ENCODE peak calls at places on chromosome 15, in nine cellular contexts. K is coronary artery; C is lower leg skin; N is CD4-positive, CD25-positive, alpha-beta regulatory T cell; W is cardiac muscle cell; L is naive thymus-derived CD4-positive, alpha-beta T cell; O is GM23338; R is tibial artery; I is neural progenitor cell. S is an unnamed sample.

GRCh38 chr15:90667063-90667754 is 49.9 kb upstream of the BLM start:
- DNase-seq in I (no peak), L (no peak), R (peak), W (no peak), N (no peak), O (no peak), K (no peak), C (no peak), S (no peak)

GRCh38 chr15:40906101-40906946 is 12.1 kb downstream of the VPS18 start:
- DNase-seq in W (peak), I (peak), C (peak), N (peak), K (peak), O (peak), L (peak), R (peak), S (peak)

GRCh38 chr15:36887214-36888017 is 212.9 kb downstream of the MEIS2 start:
- DNase-seq in I (peak), O (peak), L (no peak), R (no peak), N (no peak), C (no peak), K (no peak), W (no peak), S (no peak)

GRCh38 chr15:101455291-101455916 is 34.1 kb downstream of the PCSK6 start:
- DNase-seq in K (peak), I (no peak), C (no peak), R (no peak), N (peak), L (no peak), O (no peak), W (no peak), S (no peak)

GRCh38 chr15:97014001-97014400 is 683.5 kb downstream of the NR2F2 start:
- DNase-seq in I (no peak), C (no peak), L (no peak), O (no peak), W (no peak), N (no peak), K (no peak), R (no peak), S (no peak)

GRCh38 chr15:33098082-33099058 is 96.1 kb downstream of the FMN1 start:
- DNase-seq in C (no peak), K (no peak), W (peak), L (no peak), R (no peak), N (no peak), O (no peak), I (no peak), S (no peak)

GRCh38 chr15:23645379-23646164 is 2.1 kb downstream of the MAGEL2 start:
- DNase-seq in I (peak), R (no peak), W (no peak), O (peak), N (no peak), K (no peak), L (no peak), C (no peak), S (peak)

GRCh38 chr15:47675735-47676134 is 41.6 kb upstream of the SEMA6D start:
- DNase-seq in W (no peak), I (peak), O (peak), C (no peak), R (no peak), L (no peak), K (no peak), N (no peak), S (no peak)

GRCh38 chr15:96466548-96466947 is 136.0 kb downstream of the NR2F2 start:
- DNase-seq in I (no peak), W (no peak), O (no peak), K (no peak), L (no peak), C (no peak), N (no peak), R (no peak), S (no peak)

GRCh38 chr15:83174891-83175290 is 32.7 kb downstream of the HDGFL3 start:
- DNase-seq in K (no peak), I (no peak), N (no peak), L (no peak), C (no peak), R (no peak), W (no peak), O (no peak), S (no peak)

GRCh38 chr15:52642386-52643361 is 36.5 kb downstream of the ATOSA start:
- DNase-seq in I (no peak), R (no peak), L (no peak), W (peak), O (no peak), K (no peak), C (no peak), N (no peak), S (no peak)

GRCh38 chr15:96334705-96335428 is 4.4 kb downstream of the NR2F2 start:
- DNase-seq in W (no peak), N (no peak), R (no peak), L (no peak), K (no peak), I (peak), O (peak), C (no peak), S (no peak)

GRCh38 chr15:31162721-31163510 is 61.4 kb upstream of the TRPM1 start:
- DNase-seq in W (no peak), C (no peak), R (no peak), I (no peak), N (no peak), L (no peak), O (no peak), K (no peak), S (no peak)

GRCh38 chr15:50837256-50837770 is 71.2 kb upstream of the AP4E1 start:
- DNase-seq in O (no peak), L (no peak), R (no peak), I (no peak), K (no peak), W (no peak), C (no peak), N (no peak), S (no peak)

GRCh38 chr15:60844431-60845174 is 365.7 kb upstream of the ICE2 start:
- DNase-seq in W (no peak), K (no peak), R (no peak), I (no peak), O (no peak), L (peak), N (peak), C (no peak), S (no peak)

GRCh38 chr15:92538115-92538514 is 117.5 kb downstream of the FAM174B start:
- DNase-seq in K (no peak), I (no peak), N (no peak), R (no peak), L (no peak), O (no peak), C (no peak), W (no peak), S (no peak)

GRCh38 chr15:68239025-68239424 is 9.5 kb upstream of the CLN6 start:
- DNase-seq in N (no peak), R (no peak), W (no peak), I (no peak), O (no peak), L (no peak), C (no peak), K (no peak), S (no peak)

GRCh38 chr15:81575436-81576123 is 201.6 kb upstream of the TMC3 start:
- DNase-seq in O (peak), N (no peak), R (no peak), W (peak), I (no peak), L (no peak), C (no peak), K (no peak), S (no peak)

GRCh38 chr15:61702224-61703120 is 357.8 kb downstream of the VPS13C start:
- DNase-seq in N (no peak), R (no peak), O (peak), I (peak), L (no peak), K (no peak), C (no peak), W (no peak), S (no peak)

GRCh38 chr15:43517354-43518072 is at the start of gene MAP1A:
- DNase-seq in I (peak), W (peak), R (peak), O (peak), K (peak), C (no peak), N (no peak), L (no peak), S (no peak)

GRCh38 chr15:48871536-48871935 is 6.4 kb upstream of the EID1 start:
- DNase-seq in R (no peak), O (no peak), W (peak), N (no peak), L (no peak), K (no peak), C (no peak), I (no peak), S (no peak)

GRCh38 chr15:26449296-26449695 is 323.6 kb downstream of the GABRB3 start:
- DNase-seq in R (no peak), C (no peak), O (peak), N (no peak), K (no peak), L (no peak), I (no peak), W (no peak), S (no peak)

GRCh38 chr15:77418341-77419049 is 1.4 kb downstream of the PEAK1 start:
- DNase-seq in R (no peak), O (no peak), C (no peak), W (peak), N (no peak), I (no peak), L (no peak), K (no peak), S (no peak)

GRCh38 chr15:68556139-68556990 is 22.4 kb upstream of the CORO2B start:
- DNase-seq in K (no peak), W (no peak), L (no peak), N (no peak), O (no peak), I (no peak), C (no peak), R (no peak), S (no peak)

GRCh38 chr15:78628227-78628626 is 7.4 kb upstream of the CHRNA3 start:
- DNase-seq in N (no peak), C (no peak), W (no peak), O (no peak), L (no peak), R (no peak), K (no peak), I (no peak), S (no peak)

GRCh38 chr15:83205725-83206324 is 1.8 kb downstream of the HDGFL3 start:
- DNase-seq in L (no peak), R (no peak), I (no peak), N (no peak), O (no peak), W (peak), K (no peak), C (no peak), S (no peak)

GRCh38 chr15:71397377-71397776 is 282.1 kb downstream of the THSD4 start:
- DNase-seq in R (no peak), K (no peak), C (no peak), L (no peak), O (no peak), W (peak), I (no peak), N (no peak), S (peak)

GRCh38 chr15:85582719-85583089 is 202.3 kb downstream of the AKAP13 start:
- DNase-seq in N (peak), O (no peak), L (peak), I (no peak), K (no peak), C (peak), R (peak), W (peak), S (no peak)

GRCh38 chr15:85580914-85581313 is 200.5 kb downstream of the AKAP13 start:
- DNase-seq in R (peak), I (no peak), K (no peak), N (peak), C (no peak), W (no peak), O (no peak), L (peak), S (peak)

GRCh38 chr15:85583404-85584390 is 203.3 kb downstream of the AKAP13 start:
- DNase-seq in I (peak), C (no peak), O (no peak), L (no peak), K (no peak), W (peak), R (no peak), N (peak), S (no peak)

GRCh38 chr15:85581495-85581894 is 201.1 kb downstream of the AKAP13 start:
- DNase-seq in I (no peak), R (peak), K (no peak), L (no peak), N (peak), O (no peak), C (peak), W (peak), S (peak)

DNA sequence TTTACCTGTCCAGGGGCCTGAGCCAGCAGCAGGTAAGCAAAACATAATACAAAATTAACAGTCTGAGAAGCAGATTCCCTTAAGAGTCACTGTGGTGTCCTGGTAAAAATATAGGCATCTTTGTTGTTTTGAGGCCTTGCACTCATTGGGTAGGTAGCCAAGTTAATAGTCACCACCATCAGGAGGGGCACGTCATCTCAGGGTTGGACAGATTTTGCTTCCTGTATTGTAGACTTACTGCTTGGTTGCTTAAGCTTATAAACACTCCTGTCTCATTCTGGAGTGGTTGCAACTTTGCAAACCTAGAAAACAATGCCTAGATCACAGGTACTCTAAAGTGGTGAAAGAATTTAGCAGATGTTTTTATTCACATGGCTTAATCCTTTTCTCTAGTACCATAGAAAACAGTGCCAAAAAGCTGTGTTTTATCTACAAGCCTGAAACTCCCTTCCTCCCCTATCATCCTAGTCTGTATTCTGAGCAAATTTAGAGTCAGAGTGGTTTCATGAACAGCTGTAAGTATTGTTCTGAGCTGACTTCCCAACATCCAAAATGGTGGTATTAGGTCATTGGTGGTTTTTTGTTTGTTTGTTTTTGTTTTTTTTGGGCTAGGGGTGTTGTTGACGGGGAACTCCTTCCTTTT is 201.8 kb downstream of the AKAP13 start:
- DNase-seq in O (no peak), N (peak), K (no peak), C (peak), R (peak), L (no peak), W (peak), I (no peak), S (no peak)
- H3K4me3 ChIP-seq in O (no peak), N (peak), K (peak), C (no peak), R (peak), L (peak), W (no peak), I (no peak), S (peak)

GRCh38 chr15:35485411-35485810 is 60.6 kb downstream of the DPH6 start:
- DNase-seq in N (no peak), W (no peak), O (no peak), R (no peak), L (no peak), K (no peak), C (no peak), I (no peak), S (no peak)
- H3K4me3 ChIP-seq in N (no peak), W (no peak), O (no peak), R (no peak), L (no peak), K (no peak), C (no peak), I (no peak), S (no peak)

DNA sequence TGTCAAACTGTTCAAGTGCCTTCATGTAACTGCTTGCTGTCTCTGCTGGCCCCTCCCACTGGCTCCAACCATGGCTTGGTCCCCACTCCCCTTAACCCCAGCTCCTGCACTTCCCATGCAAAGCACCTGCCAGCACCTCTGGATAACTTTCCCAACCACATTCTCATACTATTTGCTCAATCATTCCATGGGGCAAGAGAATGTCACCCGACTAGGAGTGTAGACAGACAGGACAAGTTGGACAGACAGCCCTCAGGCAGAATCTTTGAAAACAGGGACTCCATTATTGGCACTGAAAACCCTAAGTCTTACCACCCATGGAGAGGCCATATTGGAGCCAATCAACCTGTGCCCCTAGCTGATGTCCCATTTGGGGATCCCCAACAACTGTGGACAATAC is 246.5 kb downstream of the RPLP1 start:
- DNase-seq in L (no peak), C (no peak), R (no peak), O (no peak), N (no peak), W (no peak), K (no peak), I (no peak), S (no peak)
- H3K4me3 ChIP-seq in L (no peak), C (no peak), R (no peak), O (no peak), N (no peak), W (no peak), K (no peak), I (no peak), S (no peak)

DNA sequence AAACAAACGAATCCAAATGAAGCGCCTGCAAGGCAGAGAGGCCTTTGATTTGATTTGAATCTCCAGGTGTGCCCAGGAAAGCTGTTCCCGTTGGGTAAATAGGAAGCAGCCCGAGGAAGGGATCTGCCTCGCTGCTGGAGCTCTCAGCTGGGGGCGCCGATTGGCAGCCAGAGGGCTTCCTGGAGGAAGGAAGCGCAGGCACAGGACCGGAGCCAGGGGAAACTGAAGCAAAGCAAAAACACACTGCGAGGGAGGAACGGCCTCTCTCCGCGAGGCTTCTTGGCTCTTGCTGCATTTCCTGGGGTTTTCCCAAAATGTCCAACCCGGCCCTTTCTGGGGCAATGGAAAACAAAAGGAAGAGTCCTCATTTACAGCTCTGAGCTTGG is 80.3 kb downstream of the TMEM266 start:
- DNase-seq in K (no peak), L (no peak), C (no peak), I (peak), O (peak), W (peak), N (no peak), R (no peak), S (no peak)
- H3K4me3 ChIP-seq in K (peak), L (no peak), C (no peak), I (no peak), O (peak), W (no peak), N (no peak), R (no peak), S (no peak)

S was measured in left lung.